ENCODE peak calls at places on chromosome 22, in nine cellular contexts. A, R, P, U, M, K, Z, H and C are unnamed samples.

GRCh38 chr22:43155789-43156188 is 4.4 kb downstream of the TSPO start:
- DNase-seq in A (no peak), R (no peak), P (no peak), U (no peak), M (no peak), K (no peak), Z (no peak), H (no peak), C (no peak)

GRCh38 chr22:35315855-35316745 is 16.4 kb downstream of the TOM1 start:
- DNase-seq in A (no peak), R (no peak), P (no peak), U (no peak), M (peak), K (no peak), Z (no peak), H (peak), C (no peak)

GRCh38 chr22:22703715-22704114 is 59.3 kb downstream of the GGTLC2 start:
- DNase-seq in A (no peak), R (peak), P (no peak), U (no peak), M (no peak), K (no peak), Z (peak), H (no peak), C (no peak)

GRCh38 chr22:37636186-37636948 is 3.1 kb upstream of the SH3BP1 start:
- DNase-seq in A (no peak), R (no peak), P (no peak), U (no peak), M (no peak), K (no peak), Z (no peak), H (no peak), C (no peak)

GRCh38 chr22:49010901-49011300 is 816.8 kb downstream of the BRD1 start:
- DNase-seq in A (no peak), R (no peak), P (no peak), U (no peak), M (no peak), K (peak), Z (peak), H (no peak), C (no peak)

GRCh38 chr22:26781062-26781461 is 123.7 kb downstream of the MIAT start:
- DNase-seq in A (no peak), R (no peak), P (no peak), U (no peak), M (no peak), K (no peak), Z (no peak), H (no peak), C (no peak)

GRCh38 chr22:42961815-42962214 is 53.1 kb downstream of the PACSIN2 start:
- DNase-seq in A (no peak), R (no peak), P (no peak), U (no peak), M (no peak), K (no peak), Z (peak), H (no peak), C (no peak)

GRCh38 chr22:41731609-41732008 is 32.3 kb downstream of the MEI1 start:
- DNase-seq in A (no peak), R (no peak), P (no peak), U (no peak), M (no peak), K (no peak), Z (no peak), H (no peak), C (no peak)

GRCh38 chr22:41917906-41918791 is 3.3 kb upstream of the SHISA8 start:
- DNase-seq in A (no peak), R (peak), P (peak), U (no peak), M (no peak), K (peak), Z (no peak), H (peak), C (peak)

GRCh38 chr22:41498322-41498721 is 29.4 kb downstream of the ACO2 start:
- DNase-seq in A (no peak), R (no peak), P (no peak), U (no peak), M (no peak), K (no peak), Z (peak), H (no peak), C (no peak)

GRCh38 chr22:17917490-17917983 is 106.8 kb downstream of the MICAL3 start:
- DNase-seq in A (no peak), R (no peak), P (no peak), U (no peak), M (no peak), K (no peak), Z (no peak), H (no peak), C (no peak)

GRCh38 chr22:48536691-48537591 is 1290.7 kb downstream of the BRD1 start:
- DNase-seq in A (peak), R (no peak), P (no peak), U (no peak), M (no peak), K (no peak), Z (peak), H (no peak), C (no peak)

GRCh38 chr22:37502342-37503182 is 16.4 kb upstream of the MFNG start:
- DNase-seq in A (peak), R (no peak), P (no peak), U (no peak), M (no peak), K (no peak), Z (no peak), H (no peak), C (no peak)